ENCODE peak calls at places on chromosomes 5 and 9, in ten cellular contexts. Y is HFF-Myc, I is H9, L is astrocyte, A is endothelial cell, M is tibial artery, U is A549, P is hepatocyte, S is ovary, J is kidney epithelial cell. E is an unnamed sample.

GRCh38 chr9:136726631-136727191 is 14.3 kb downstream of the DIPK1B start:
- DNase-seq in U (no peak), J (no peak), I (no peak), A (no peak), M (no peak), Y (no peak), P (peak), L (no peak), S (no peak), E (peak)

GRCh38 chr5:73678322-73678740 is 52.3 kb downstream of the ARHGEF28 start:
- DNase-seq in L (no peak), I (no peak), M (no peak), S (no peak), J (no peak), Y (no peak), A (no peak), P (peak), U (peak), E (peak)

GRCh38 chr9:96875460-96876142 is 21.3 kb upstream of the ZNF782 start:
- DNase-seq in I (peak), P (peak), J (peak), S (no peak), U (peak), M (no peak), L (peak), A (peak), Y (no peak), E (peak)

GRCh38 chr9:114283551-114284111 is 39.3 kb upstream of the ORM1 start:
- DNase-seq in S (peak), L (no peak), M (peak), I (peak), U (no peak), A (no peak), J (no peak), P (no peak), Y (no peak), E (no peak)

GRCh38 chr5:123283537-123283936 is 139.7 kb downstream of the CEP120 start:
- DNase-seq in S (no peak), P (no peak), M (no peak), I (no peak), A (no peak), U (no peak), L (no peak), Y (no peak), J (no peak), E (no peak)

GRCh38 chr5:170757182-170757601 is 26.3 kb upstream of the GABRP start:
- DNase-seq in I (no peak), S (no peak), M (no peak), A (no peak), L (peak), J (peak), U (peak), P (peak), Y (no peak), E (peak)

GRCh38 chr9:134656334-134657034 is 14.9 kb downstream of the COL5A1 start:
- DNase-seq in L (no peak), S (no peak), Y (no peak), U (no peak), M (no peak), A (no peak), J (no peak), I (no peak), P (no peak), E (no peak)

GRCh38 chr9:134205636-134206316 is 41.4 kb upstream of the RNU6ATAC start:
- DNase-seq in L (peak), M (no peak), P (no peak), Y (no peak), S (peak), J (no peak), U (no peak), I (no peak), A (no peak), E (peak)

GRCh38 chr9:12708562-12709298 is 15.5 kb downstream of the TYRP1 start:
- DNase-seq in S (no peak), M (no peak), U (no peak), Y (no peak), J (peak), I (no peak), L (peak), P (peak), A (no peak), E (no peak)

GRCh38 chr5:159345336-159345735 is 15.0 kb upstream of the IL12B start:
- DNase-seq in Y (no peak), M (no peak), U (no peak), P (no peak), J (no peak), A (no peak), I (no peak), L (no peak), S (no peak), E (no peak)

GRCh38 chr9:19641046-19641445 is 147.8 kb downstream of the SLC24A2 start:
- DNase-seq in A (no peak), Y (no peak), U (no peak), P (no peak), J (no peak), M (no peak), L (no peak), S (no peak), I (no peak), E (no peak)

GRCh38 chr9:87944096-87944495 is 26.3 kb downstream of the SPATA31C1 start:
- DNase-seq in S (no peak), P (no peak), M (no peak), L (no peak), I (no peak), A (no peak), Y (no peak), U (no peak), J (no peak), E (no peak)

GRCh38 chr9:108396618-108397017 is 459.2 kb downstream of the ACTL7B start:
- DNase-seq in A (no peak), Y (no peak), L (no peak), U (no peak), S (no peak), J (no peak), I (no peak), P (peak), M (no peak), E (no peak)

GRCh38 chr5:129113867-129114266 is 19.3 kb downstream of the ISOC1 start:
- DNase-seq in J (no peak), U (no peak), I (no peak), M (no peak), Y (no peak), A (no peak), S (no peak), L (no peak), P (no peak), E (no peak)
- TF ChIP-seq CTCF in J (no peak), U (peak), I (no peak), M (no peak), Y (no peak), A (no peak), S (no peak), L (no peak), P (peak), E (no peak)

DNA sequence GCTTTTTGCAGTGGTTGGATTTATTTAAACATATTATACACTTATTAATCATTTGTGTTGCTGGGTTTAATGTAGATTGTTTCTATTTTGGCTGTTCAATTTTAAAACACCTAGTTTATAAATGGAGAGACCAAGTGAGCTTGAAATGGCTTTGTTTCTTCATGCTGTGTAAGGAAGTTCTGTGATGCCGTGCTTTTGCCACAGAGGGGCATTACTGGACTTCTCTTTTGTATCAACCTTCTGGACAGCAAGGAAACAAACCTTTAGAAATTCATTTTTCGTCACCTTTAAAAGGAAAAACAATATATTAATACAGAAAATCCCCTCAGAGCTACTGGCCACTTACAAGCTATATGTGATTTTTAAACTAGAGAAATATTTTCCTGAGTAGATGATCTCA is 81.9 kb downstream of the DMRTA1 start:
- DNase-seq in M (no peak), A (no peak), I (no peak), S (no peak), Y (no peak), U (no peak), L (no peak), P (peak), J (no peak), E (no peak)
- TF ChIP-seq CTCF in M (no peak), A (no peak), I (peak), S (no peak), Y (no peak), U (peak), L (peak), P (peak), J (no peak), E (no peak)

GRCh38 chr5:35202319-35203111 is 27.8 kb downstream of the PRLR start:
- DNase-seq in I (peak), Y (peak), L (peak), J (no peak), U (peak), M (no peak), P (peak), S (peak), A (peak), E (no peak)
- TF ChIP-seq CTCF in I (peak), Y (peak), L (peak), J (peak), U (peak), M (peak), P (peak), S (no peak), A (peak), E (peak)

GRCh38 chr9:123434619-123435240 is 78.7 kb downstream of the CRB2 start:
- DNase-seq in P (no peak), A (peak), M (no peak), J (no peak), L (no peak), I (peak), U (peak), S (no peak), Y (no peak), E (no peak)
- TF ChIP-seq CTCF in P (peak), A (no peak), M (no peak), J (peak), L (no peak), I (peak), U (no peak), S (no peak), Y (peak), E (no peak)

GRCh38 chr5:78797945-78798731 is 149.6 kb upstream of the LHFPL2 start:
- DNase-seq in U (no peak), P (no peak), Y (no peak), S (no peak), L (peak), J (no peak), M (no peak), A (no peak), I (no peak), E (no peak)

GRCh38 chr5:78801413-78801812 is 152.8 kb upstream of the LHFPL2 start:
- DNase-seq in P (no peak), S (no peak), L (no peak), A (no peak), J (no peak), I (no peak), M (no peak), Y (no peak), U (no peak), E (no peak)

GRCh38 chr5:78795757-78796156 is 147.2 kb upstream of the LHFPL2 start:
- DNase-seq in A (no peak), I (no peak), P (peak), Y (no peak), S (no peak), M (no peak), L (peak), U (peak), J (peak), E (no peak)

GRCh38 chr5:78803386-78803785 is 154.8 kb upstream of the LHFPL2 start:
- DNase-seq in A (no peak), L (peak), Y (no peak), I (no peak), U (no peak), S (peak), J (no peak), M (peak), P (no peak), E (no peak)

DNA sequence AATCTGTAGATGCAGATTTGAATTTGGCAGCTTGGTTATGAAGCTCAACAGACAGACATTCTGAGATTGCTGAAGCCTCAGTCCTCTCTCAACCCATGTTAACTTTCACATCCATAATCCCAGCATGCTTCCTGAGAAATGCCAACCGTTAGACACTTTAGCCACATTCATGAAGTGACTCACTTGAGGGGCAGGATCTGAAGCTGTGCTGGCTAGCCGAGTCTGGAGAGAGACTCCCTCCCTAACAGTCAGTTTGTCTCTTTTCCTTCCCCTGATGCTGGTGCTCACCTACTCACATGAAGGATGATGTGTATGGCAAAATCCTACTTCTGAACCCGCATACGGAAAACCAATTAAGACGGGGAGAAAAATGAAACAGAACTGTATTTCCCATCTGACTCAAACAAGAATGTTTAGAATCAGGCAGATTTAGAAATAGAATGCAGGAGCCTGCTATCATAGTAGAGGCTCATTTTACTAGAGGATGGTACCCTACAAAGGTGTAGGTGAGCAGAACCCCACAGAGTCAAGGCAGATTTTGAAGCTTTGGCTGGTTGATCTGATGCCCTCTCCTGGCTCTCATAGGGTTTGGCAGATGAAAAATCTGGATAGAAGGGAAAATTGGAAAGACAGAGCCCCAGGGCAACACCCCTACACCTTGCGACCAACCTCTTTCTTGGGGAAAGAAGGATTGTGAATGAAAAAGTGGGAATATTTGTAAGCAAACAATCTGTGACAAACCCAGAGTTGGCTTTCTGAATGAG is 150.9 kb upstream of the LHFPL2 start:
- DNase-seq in A (no peak), M (no peak), L (peak), U (no peak), J (peak), S (no peak), Y (no peak), I (no peak), P (no peak), E (no peak)
- TF ChIP-seq CTCF in A (no peak), M (peak), L (no peak), U (peak), J (no peak), S (no peak), Y (peak), I (peak), P (no peak), E (no peak)